ENCODE peak calls at places on chromosomes 13 and 19, in four cellular contexts. M is A549, T is K562, H is HepG2. L is an unnamed sample.

GRCh38 chr13:65909501-65909900 is 1320.6 kb downstream of the PCDH9 start:
- DNase-seq in M (no peak), T (no peak), H (no peak), L (no peak)

GRCh38 chr13:46964789-46965527 is 68.1 kb upstream of the HTR2A start:
- DNase-seq in M (no peak), T (no peak), H (no peak), L (no peak)

GRCh38 chr13:39527961-39528720 is 74.9 kb downstream of the LHFPL6 start:
- DNase-seq in M (peak; percentile 48), T (no peak), H (no peak), L (no peak)

GRCh38 chr13:95833713-95834112 is 156.8 kb downstream of the DNAJC3 start:
- DNase-seq in M (no peak), T (peak; percentile 7), H (no peak), L (no peak)

GRCh38 chr13:49610176-49610575 is 18.1 kb upstream of the ARL11 start:
- DNase-seq in M (no peak), T (no peak), H (no peak), L (no peak)

GRCh38 chr13:22596157-22596863 is 584.5 kb upstream of the SGCG start:
- DNase-seq in M (no peak), T (no peak), H (peak; percentile 8), L (no peak)

GRCh38 chr19:16594131-16594586 is 21.9 kb upstream of the SLC35E1 start:
- DNase-seq in M (no peak), T (no peak), H (no peak), L (peak; percentile 64)

GRCh38 chr13:113207890-113208423 is 512 bp downstream of the PCID2 start:
- DNase-seq in M (no peak), T (no peak), H (peak; percentile 26), L (peak; percentile 59)

GRCh38 chr13:48818495-48818961 is 157.2 kb upstream of the FNDC3A start:
- DNase-seq in M (no peak), T (no peak), H (no peak), L (no peak)

GRCh38 chr13:101915333-101915732 is 462.9 kb downstream of the ITGBL1 start:
- DNase-seq in M (no peak), T (no peak), H (no peak), L (no peak)

GRCh38 chr13:20118268-20119140 is 42.3 kb downstream of the GJA3 start:
- DNase-seq in M (peak; percentile 21), T (peak; percentile 83), H (no peak), L (no peak)

GRCh38 chr19:1864480-1865171 is 1.2 kb upstream of the KLF16 start:
- DNase-seq in M (no peak), T (peak; percentile 79), H (peak; percentile 66), L (peak; percentile 78)

GRCh38 chr19:47228937-47229673 is 1.9 kb downstream of the BBC3 start:
- DNase-seq in M (no peak), T (no peak), H (peak; percentile 32), L (peak; percentile 75)

GRCh38 chr19:3899531-3900294 is 19.2 kb downstream of the ATCAY start:
- DNase-seq in M (no peak), T (no peak), H (no peak), L (no peak)

GRCh38 chr13:110769097-110769496 is 55.6 kb downstream of the ING1 start:
- DNase-seq in M (no peak), T (no peak), H (no peak), L (no peak)

GRCh38 chr13:33676045-33676699 is 141.8 kb upstream of the RFC3 start:
- DNase-seq in M (no peak), T (no peak), H (peak; percentile 53), L (no peak)
- TF ChIP-seq POLR2A in M (no peak), T (no peak), H (no peak), L (no peak)

GRCh38 chr19:14027856-14028450 is at the start of gene RLN3:
- DNase-seq in M (no peak), T (peak; percentile 50), H (no peak), L (no peak)

GRCh38 chr19:14021474-14021873 is 6.5 kb upstream of the RLN3 start:
- DNase-seq in M (no peak), T (peak; percentile 34), H (no peak), L (peak; percentile 24)

GRCh38 chr19:14019100-14019499 is 8.8 kb upstream of the RLN3 start:
- DNase-seq in M (no peak), T (no peak), H (no peak), L (no peak)

GRCh38 chr19:14022469-14022868 is 5.5 kb upstream of the RLN3 start:
- DNase-seq in M (no peak), T (no peak), H (no peak), L (no peak)

GRCh38 chr19:14023404-14024235 is 4.3 kb upstream of the RLN3 start:
- DNase-seq in M (peak; percentile 58), T (peak; percentile 67), H (peak; percentile 85), L (peak; percentile 87)
- TF ChIP-seq MYC in M (no peak), T (peak; percentile 50), H (no peak), L (no peak)

GRCh38 chr19:35742121-35742724 is at the start of gene IGFLR1:
- DNase-seq in M (no peak), T (no peak), H (no peak), L (peak; percentile 81)

GRCh38 chr19:35740108-35740422 is 2.2 kb downstream of the IGFLR1 start:
- DNase-seq in M (no peak), T (no peak), H (no peak), L (no peak)

GRCh38 chr19:35740423-35741215 is 1.6 kb downstream of the IGFLR1 start:
- DNase-seq in M (peak; percentile 100), T (peak; percentile 95), H (peak; percentile 96), L (peak; percentile 95)

GRCh38 chr19:35739275-35740107 is 2.8 kb downstream of the IGFLR1 start:
- DNase-seq in M (no peak), T (no peak), H (no peak), L (no peak)

GRCh38 chr19:35741216-35741541 is 1.1 kb downstream of the IGFLR1 start:
- DNase-seq in M (no peak), T (no peak), H (no peak), L (no peak)
- TF ChIP-seq CTCF in M (no peak), T (no peak), H (no peak), L (peak; percentile 5)

DNA sequence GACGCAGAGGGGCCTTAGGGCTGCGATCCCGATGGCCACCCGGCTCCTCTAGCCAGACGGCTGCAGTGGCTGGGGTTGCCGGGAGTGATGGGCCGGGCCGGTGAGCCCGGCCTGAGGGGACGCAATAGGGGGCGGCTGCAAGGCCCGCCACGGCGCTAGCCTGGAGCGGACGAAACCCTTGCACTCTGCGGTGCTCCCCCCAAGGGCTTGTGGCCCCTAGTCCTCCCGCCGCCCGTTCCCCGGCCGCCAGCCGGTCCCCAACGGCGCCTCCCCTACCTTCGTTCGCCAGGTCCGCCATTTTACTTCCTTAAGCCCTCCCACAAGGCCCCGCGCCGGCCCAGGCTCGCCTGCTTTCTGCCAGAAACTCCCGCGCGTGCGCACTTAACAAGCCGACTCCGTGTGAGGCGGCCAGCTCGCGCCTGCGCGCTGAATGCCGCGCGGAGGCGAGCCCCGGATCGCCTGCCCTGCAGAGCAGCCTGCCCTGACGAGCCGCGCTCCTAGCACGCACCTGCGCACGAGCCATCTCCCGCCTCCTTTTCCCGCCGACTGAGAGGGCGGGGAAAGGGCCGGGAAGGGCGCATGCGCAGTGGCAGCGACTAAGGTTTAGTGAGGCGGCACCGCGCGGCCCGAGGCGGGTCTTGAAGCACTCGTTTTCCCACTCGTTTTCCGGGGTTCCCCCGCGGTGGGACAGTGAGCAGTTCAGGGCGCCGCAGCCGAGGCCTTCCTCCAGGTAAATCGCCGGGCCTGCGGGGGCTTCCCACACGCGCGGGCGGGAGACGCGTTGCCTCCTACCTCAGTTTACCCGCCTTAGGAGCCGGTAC is at the start of gene RANBP3:
- DNase-seq in M (peak; percentile 93), T (peak; percentile 98), H (peak; percentile 97), L (peak; percentile 96)
- TF ChIP-seq POLR2A in M (peak; percentile 72), T (peak; percentile 90), H (peak; percentile 70), L (peak; percentile 82)

DNA sequence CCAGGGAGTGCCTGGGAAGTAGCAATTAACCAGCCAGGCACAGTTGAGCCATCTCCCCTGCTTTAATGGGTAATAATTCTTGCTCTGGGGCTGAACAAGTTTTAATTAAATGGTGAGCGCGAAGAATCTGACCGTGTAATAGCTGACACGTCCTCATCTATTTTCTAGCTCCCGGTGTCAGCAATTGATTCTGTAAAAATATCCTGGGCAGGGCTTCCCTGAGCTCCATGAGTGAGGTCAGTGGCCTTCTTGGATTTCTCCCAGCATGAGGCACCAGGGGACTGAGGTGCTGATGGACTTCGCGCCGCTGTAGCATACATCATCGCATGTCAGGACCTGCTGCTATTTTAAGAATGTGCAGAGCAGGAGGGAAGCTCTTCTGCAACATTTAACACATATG is 27.0 kb downstream of the SIPA1L3 start:
- DNase-seq in M (no peak), T (no peak), H (peak; percentile 90), L (no peak)
- TF ChIP-seq MYC in M (no peak), T (no peak), H (peak; percentile 57), L (no peak)

L was measured in NB4.